ENCODE peak calls at places on chromosomes 2 and 18, in four cellular contexts. W, V, R and J are unnamed samples.

GRCh38 chr2:74715880-74716279 is 61.8 kb downstream of the SEMA4F start:
- DNase-seq in W (no peak), R (no peak), V (no peak), J (no peak)

GRCh38 chr2:166081131-166081632 is 46.6 kb downstream of the SCN1A start:
- DNase-seq in V (no peak), R (no peak), W (no peak), J (no peak)

GRCh38 chr18:59705145-59705544 is 7.9 kb upstream of the CCBE1 start:
- DNase-seq in R (no peak), W (no peak), V (no peak), J (no peak)

GRCh38 chr2:183511154-183511553 is 386.9 kb downstream of the NUP35 start:
- DNase-seq in R (no peak), V (no peak), W (no peak), J (no peak)

GRCh38 chr18:27685807-27686412 is 491.0 kb downstream of the CDH2 start:
- DNase-seq in W (peak; percentile 62), V (no peak), R (no peak), J (peak; percentile 69)

GRCh38 chr2:126908721-126909177 is 10.1 kb downstream of the TEX51 start:
- DNase-seq in V (no peak), W (no peak), R (no peak), J (no peak)

GRCh38 chr2:223563462-223563861 is 38.7 kb downstream of the SCG2 start:
- DNase-seq in W (no peak), R (no peak), V (no peak), J (peak; percentile 95)

GRCh38 chr2:159606287-159606686 is 10.1 kb downstream of the BAZ2B start:
- DNase-seq in W (no peak), V (no peak), R (no peak), J (no peak)

GRCh38 chr2:238863749-238864206 is 15.9 kb downstream of the TWIST2 start:
- DNase-seq in V (no peak), R (no peak), W (no peak), J (no peak)

GRCh38 chr18:58556333-58557012 is 72.4 kb downstream of the ALPK2 start:
- DNase-seq in W (no peak), R (no peak), V (no peak), J (no peak)

GRCh38 chr2:46564811-46565241 is 85.5 kb downstream of the TMEM247 start:
- DNase-seq in W (no peak), R (no peak), V (no peak), J (no peak)

GRCh38 chr2:126876631-126877030 is 22.1 kb upstream of the TEX51 start:
- DNase-seq in V (no peak), W (no peak), R (no peak), J (no peak)

GRCh38 chr2:45681675-45682074 is 30.2 kb downstream of the PRKCE start:
- DNase-seq in R (no peak), V (no peak), W (no peak), J (peak; percentile 92)

GRCh38 chr2:230602562-230603230 is 109.9 kb upstream of the CAB39 start:
- DNase-seq in R (no peak), V (peak; percentile 20), W (no peak), J (no peak)

GRCh38 chr2:74576830-74577229 is 22.3 kb downstream of the DOK1 start:
- DNase-seq in W (no peak), V (no peak), R (no peak), J (no peak)